ENCODE peak calls at places on chromosomes 1 and 21, in four cellular contexts. K is stomach, X is GM12865, U is choroid plexus epithelial cell. M is an unnamed sample.

GRCh38 chr1:182841368-182841988 is 2.3 kb downstream of the DHX9 start:
- DNase-seq in X (peak), K (no peak), U (peak), M (no peak)

GRCh38 chr1:198577444-198577843 is 37.0 kb upstream of the ATP6V1G3 start:
- DNase-seq in K (no peak), X (no peak), U (peak), M (no peak)

GRCh38 chr1:75615664-75616435 is 4.9 kb upstream of the SLC44A5 start:
- DNase-seq in X (no peak), K (peak), U (peak), M (no peak)

GRCh38 chr1:109535971-109536491 is 3.6 kb upstream of the GPR61 start:
- DNase-seq in U (peak), K (no peak), X (no peak), M (no peak)

GRCh38 chr1:56644941-56645662 is at the start of gene PRKAA2:
- DNase-seq in U (no peak), X (peak), K (peak), M (no peak)

GRCh38 chr1:165949335-165950130 is 122.1 kb downstream of the UCK2 start:
- DNase-seq in X (no peak), U (no peak), K (no peak), M (no peak)

GRCh38 chr1:11414921-11415538 is 63.9 kb upstream of the DISP3 start:
- DNase-seq in X (no peak), U (no peak), K (no peak), M (no peak)

GRCh38 chr21:43880111-43880985 is 15.3 kb downstream of the AGPAT3 start:
- DNase-seq in U (no peak), X (no peak), K (peak), M (no peak)

GRCh38 chr21:14918542-14918941 is 146.3 kb downstream of the NRIP1 start:
- DNase-seq in K (no peak), X (no peak), U (no peak), M (no peak)

GRCh38 chr1:93842750-93843500 is 36.1 kb downstream of the DNTTIP2 start:
- DNase-seq in U (no peak), K (no peak), X (no peak), M (no peak)

GRCh38 chr1:40742363-40743061 is 41.1 kb upstream of the KCNQ4 start:
- DNase-seq in K (no peak), X (no peak), U (no peak), M (no peak)

GRCh38 chr1:118148034-118148433 is 37.0 kb downstream of the SPAG17 start:
- DNase-seq in U (peak), K (no peak), X (no peak), M (no peak)

GRCh38 chr1:87093286-87093685 is 178.9 kb downstream of the HS2ST1 start:
- DNase-seq in X (no peak), K (no peak), U (no peak), M (no peak)

GRCh38 chr1:231628207-231628876 is 1.8 kb downstream of the DISC1 start:
- DNase-seq in K (no peak), U (peak), X (no peak), M (no peak)

GRCh38 chr1:116825735-116826438 is 71.7 kb downstream of the CD2 start:
- DNase-seq in X (no peak), U (no peak), K (no peak), M (no peak)

GRCh38 chr1:227192163-227192562 is 126.1 kb downstream of the CDC42BPA start:
- DNase-seq in X (peak), K (peak), U (peak), M (no peak)

GRCh38 chr1:44632511-44633072 is 41.7 kb downstream of the TMEM53 start:
- DNase-seq in U (peak), K (no peak), X (peak), M (no peak)

DNA sequence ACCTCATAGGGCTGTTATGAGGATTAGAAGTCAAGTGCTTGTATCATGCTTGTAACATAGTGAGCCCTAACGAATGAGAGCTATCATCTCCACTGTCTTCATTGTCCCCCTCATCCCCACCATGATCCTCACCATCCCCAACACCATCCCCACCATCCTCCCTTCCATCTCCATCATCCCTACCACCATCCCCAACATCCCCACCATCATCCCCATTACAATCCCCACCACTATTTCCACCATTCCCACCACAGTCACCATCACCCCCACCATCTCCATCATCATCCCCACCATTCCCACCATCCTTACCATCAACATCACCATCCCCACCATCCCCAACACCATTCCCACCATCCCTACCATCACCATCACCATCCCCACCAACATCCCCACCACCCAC is 39.1 kb upstream of the PADI1 start:
- DNase-seq in U (no peak), K (no peak), X (no peak), M (no peak)
- TF ChIP-seq CTCF in U (no peak), K (no peak), X (no peak), M (no peak)

GRCh38 chr1:32219022-32219421 is 3.1 kb downstream of the TMEM234 start:
- DNase-seq in U (no peak), K (no peak), X (no peak), M (no peak)
- H3K4me3 ChIP-seq in U (no peak), K (no peak), X (no peak), M (no peak)

DNA sequence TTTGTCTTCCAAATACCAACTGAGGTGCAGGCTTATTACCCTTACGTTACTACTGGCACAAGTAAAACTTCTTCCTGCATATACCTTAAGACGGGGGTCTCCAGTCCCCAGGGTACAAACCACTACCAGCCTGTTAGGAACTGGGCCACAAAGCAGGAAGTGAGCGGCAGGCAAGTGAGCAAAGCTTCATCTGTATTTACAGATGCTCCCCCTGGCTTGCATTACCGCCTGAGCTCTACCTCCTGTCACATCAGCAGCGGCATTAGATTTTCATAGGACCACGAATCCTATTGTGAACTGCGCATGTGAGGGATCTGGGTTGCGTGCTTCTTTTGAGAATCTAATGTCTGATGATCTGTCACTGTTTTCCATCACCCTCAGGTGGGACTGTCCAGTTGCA is 113.1 kb downstream of the SLC45A1 start:
- DNase-seq in X (peak), U (peak), K (no peak), M (no peak)
- TF ChIP-seq CTCF in X (peak), U (peak), K (no peak), M (peak)

GRCh38 chr1:28509705-28510349 is 4.0 kb downstream of the RCC1 start:
- DNase-seq in K (no peak), X (peak), U (peak), M (no peak)
- H3K4me3 ChIP-seq in K (peak), X (peak), U (peak), M (peak)

GRCh38 chr1:46411010-46411405 is 16.9 kb downstream of the FAAH start:
- DNase-seq in K (no peak), U (no peak), X (no peak), M (no peak)
- TF ChIP-seq CTCF in K (no peak), U (no peak), X (no peak), M (no peak)

GRCh38 chr1:81478217-81478616 is 322.5 kb upstream of the ADGRL2 start:
- DNase-seq in X (no peak), U (no peak), K (peak), M (no peak)
- H3K4me3 ChIP-seq in X (no peak), U (no peak), K (peak), M (no peak)

GRCh38 chr1:208251015-208251414 is 6.8 kb upstream of the PLXNA2 start:
- DNase-seq in K (no peak), U (no peak), X (no peak), M (no peak)

GRCh38 chr1:208254862-208255261 is 10.7 kb upstream of the PLXNA2 start:
- DNase-seq in U (peak), K (no peak), X (no peak), M (no peak)

GRCh38 chr1:208253177-208253576 is 9.0 kb upstream of the PLXNA2 start:
- DNase-seq in X (no peak), K (no peak), U (peak), M (no peak)

GRCh38 chr1:208254376-208254775 is 10.2 kb upstream of the PLXNA2 start:
- DNase-seq in X (no peak), U (peak), K (no peak), M (no peak)

GRCh38 chr1:208252126-208252853 is 8.1 kb upstream of the PLXNA2 start:
- DNase-seq in X (no peak), K (no peak), U (no peak), M (no peak)
- TF ChIP-seq CTCF in X (no peak), K (no peak), U (peak), M (no peak)

DNA sequence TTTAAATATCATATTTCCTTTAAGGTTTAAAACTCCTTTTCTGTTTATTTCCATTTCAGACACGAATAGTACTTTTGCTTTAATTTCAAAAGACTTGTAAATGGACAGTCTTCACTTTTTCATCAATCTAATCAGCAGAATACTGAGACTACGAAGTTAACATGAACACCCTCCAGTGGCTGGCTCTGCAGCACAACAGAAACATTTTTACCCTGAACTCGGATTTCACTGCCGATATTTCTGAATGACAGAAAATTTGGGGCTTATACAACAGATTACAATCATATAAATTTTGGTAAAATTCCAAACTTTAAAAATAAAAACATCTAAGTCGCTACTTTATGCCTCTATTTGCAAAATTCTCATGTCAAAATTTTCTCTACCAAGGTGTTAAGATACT is 86.2 kb downstream of the AKT3 start:
- DNase-seq in X (no peak), K (no peak), U (no peak), M (no peak)
- H3K4me3 ChIP-seq in X (no peak), K (no peak), U (no peak), M (no peak)

M was measured in GM12864.